ENCODE peak calls at places on chromosome 1, in eight cellular contexts. One of them, this sample, is unnamed.
A peak's percentile ranks its signal among the peaks of the same experiment; 100 is the strongest.

GRCh38 chr1:110502402-110502801 is 16.6 kb downstream of the KCNA10 start:
- DNase-seq in heart left ventricle: no peak
- DNase-seq in stomach: no peak
- DNase-seq in GM12891: no peak
- DNase-seq in IMR-90: no peak
- DNase-seq in sigmoid colon: no peak
- DNase-seq in uterus: no peak
- DNase-seq in transverse colon: no peak
- DNase-seq in this sample: no peak

GRCh38 chr1:79193211-79194079 is 186.9 kb upstream of the ADGRL4 start:
- DNase-seq in heart left ventricle: no peak
- DNase-seq in stomach: no peak
- DNase-seq in GM12891: no peak
- DNase-seq in IMR-90: peak; percentile 74
- DNase-seq in sigmoid colon: no peak
- DNase-seq in uterus: peak; percentile 19
- DNase-seq in transverse colon: no peak
- DNase-seq in this sample: peak; percentile 34

GRCh38 chr1:7334475-7335035 is 436.5 kb upstream of the VAMP3 start:
- DNase-seq in heart left ventricle: no peak
- DNase-seq in stomach: no peak
- DNase-seq in GM12891: no peak
- DNase-seq in IMR-90: peak; percentile 67
- DNase-seq in sigmoid colon: no peak
- DNase-seq in uterus: no peak
- DNase-seq in transverse colon: peak; percentile 62
- DNase-seq in this sample: no peak

GRCh38 chr1:8541961-8542521 is 224.1 kb downstream of the SLC45A1 start:
- DNase-seq in heart left ventricle: no peak
- DNase-seq in stomach: no peak
- DNase-seq in GM12891: no peak
- DNase-seq in IMR-90: peak; percentile 83
- DNase-seq in sigmoid colon: no peak
- DNase-seq in uterus: no peak
- DNase-seq in transverse colon: no peak
- DNase-seq in this sample: no peak

GRCh38 chr1:67880056-67880601 is 46.9 kb upstream of the GNG12 start:
- DNase-seq in heart left ventricle: no peak
- DNase-seq in stomach: no peak
- DNase-seq in GM12891: no peak
- DNase-seq in IMR-90: peak; percentile 79
- DNase-seq in sigmoid colon: no peak
- DNase-seq in uterus: no peak
- DNase-seq in transverse colon: no peak
- DNase-seq in this sample: no peak

GRCh38 chr1:87508247-87508646 is 179.6 kb downstream of the LMO4 start:
- DNase-seq in heart left ventricle: no peak
- DNase-seq in stomach: no peak
- DNase-seq in GM12891: no peak
- DNase-seq in IMR-90: peak; percentile 55
- DNase-seq in sigmoid colon: no peak
- DNase-seq in uterus: no peak
- DNase-seq in transverse colon: no peak
- DNase-seq in this sample: no peak

GRCh38 chr1:150874455-150875196 is 1.8 kb downstream of the ARNT start:
- DNase-seq in heart left ventricle: no peak
- DNase-seq in stomach: no peak
- DNase-seq in GM12891: no peak
- DNase-seq in IMR-90: no peak
- DNase-seq in sigmoid colon: no peak
- DNase-seq in uterus: no peak
- DNase-seq in transverse colon: no peak
- DNase-seq in this sample: no peak

GRCh38 chr1:50155564-50155963 is 46.8 kb downstream of the ELAVL4 start:
- DNase-seq in heart left ventricle: no peak
- DNase-seq in stomach: no peak
- DNase-seq in GM12891: no peak
- DNase-seq in IMR-90: no peak
- DNase-seq in sigmoid colon: no peak
- DNase-seq in uterus: no peak
- DNase-seq in transverse colon: no peak
- DNase-seq in this sample: no peak

GRCh38 chr1:46343351-46343695 is 2.7 kb downstream of the NSUN4 start:
- DNase-seq in heart left ventricle: peak; percentile 23
- DNase-seq in stomach: no peak
- DNase-seq in GM12891: no peak
- DNase-seq in IMR-90: no peak
- DNase-seq in sigmoid colon: peak; percentile 50
- DNase-seq in uterus: no peak
- DNase-seq in transverse colon: no peak
- DNase-seq in this sample: no peak

GRCh38 chr1:46341222-46342083 is 846 bp downstream of the NSUN4 start:
- DNase-seq in heart left ventricle: no peak
- DNase-seq in stomach: no peak
- DNase-seq in GM12891: no peak
- DNase-seq in IMR-90: no peak
- DNase-seq in sigmoid colon: peak; percentile 70
- DNase-seq in uterus: peak; percentile 31
- DNase-seq in transverse colon: no peak
- DNase-seq in this sample: no peak

GRCh38 chr1:46342084-46342656 is 1.6 kb downstream of the NSUN4 start:
- DNase-seq in heart left ventricle: no peak
- DNase-seq in stomach: no peak
- DNase-seq in GM12891: peak; percentile 29
- DNase-seq in IMR-90: peak; percentile 55
- DNase-seq in sigmoid colon: no peak
- DNase-seq in uterus: no peak
- DNase-seq in transverse colon: no peak
- DNase-seq in this sample: no peak

GRCh38 chr1:46342677-46343350 is 2.2 kb downstream of the NSUN4 start:
- DNase-seq in heart left ventricle: no peak
- DNase-seq in stomach: no peak
- DNase-seq in GM12891: no peak
- DNase-seq in IMR-90: no peak
- DNase-seq in sigmoid colon: peak; percentile 59
- DNase-seq in uterus: no peak
- DNase-seq in transverse colon: no peak
- DNase-seq in this sample: no peak

GRCh38 chr1:46340404-46341221 is at the start of gene NSUN4:
- DNase-seq in heart left ventricle: peak; percentile 92
- DNase-seq in stomach: peak; percentile 93
- DNase-seq in GM12891: peak; percentile 60
- DNase-seq in IMR-90: peak; percentile 98
- DNase-seq in sigmoid colon: peak; percentile 98
- DNase-seq in uterus: peak; percentile 92
- DNase-seq in transverse colon: peak; percentile 93
- DNase-seq in this sample: peak; percentile 94
- TF ChIP-seq POLR2A in heart left ventricle: no peak
- TF ChIP-seq POLR2A in stomach: peak; percentile 80
- TF ChIP-seq POLR2A in GM12891: peak; percentile 71
- TF ChIP-seq POLR2A in IMR-90: peak; percentile 91
- TF ChIP-seq POLR2A in sigmoid colon: peak; percentile 69
- TF ChIP-seq POLR2A in uterus: peak; percentile 42
- TF ChIP-seq POLR2A in transverse colon: peak; percentile 83
- TF ChIP-seq POLR2A in this sample: peak; percentile 91

GRCh38 chr1:15255582-15256149 is 8.6 kb downstream of the FHAD1 start:
- DNase-seq in heart left ventricle: no peak
- DNase-seq in stomach: no peak
- DNase-seq in GM12891: no peak
- DNase-seq in IMR-90: no peak
- DNase-seq in sigmoid colon: no peak
- DNase-seq in uterus: no peak
- DNase-seq in transverse colon: no peak
- DNase-seq in this sample: no peak

GRCh38 chr1:15254521-15254920 is 7.5 kb downstream of the FHAD1 start:
- DNase-seq in heart left ventricle: no peak
- DNase-seq in stomach: no peak
- DNase-seq in GM12891: no peak
- DNase-seq in IMR-90: no peak
- DNase-seq in sigmoid colon: no peak
- DNase-seq in uterus: no peak
- DNase-seq in transverse colon: no peak
- DNase-seq in this sample: no peak

GRCh38 chr1:15249032-15249601 is 2.1 kb downstream of the FHAD1 start:
- DNase-seq in heart left ventricle: no peak
- DNase-seq in stomach: no peak
- DNase-seq in GM12891: no peak
- DNase-seq in IMR-90: peak; percentile 4
- DNase-seq in sigmoid colon: no peak
- DNase-seq in uterus: no peak
- DNase-seq in transverse colon: no peak
- DNase-seq in this sample: no peak

GRCh38 chr1:15252547-15252835 is 5.5 kb downstream of the FHAD1 start:
- DNase-seq in heart left ventricle: no peak
- DNase-seq in stomach: no peak
- DNase-seq in GM12891: no peak
- DNase-seq in IMR-90: no peak
- DNase-seq in sigmoid colon: no peak
- DNase-seq in uterus: no peak
- DNase-seq in transverse colon: no peak
- DNase-seq in this sample: no peak

DNA sequence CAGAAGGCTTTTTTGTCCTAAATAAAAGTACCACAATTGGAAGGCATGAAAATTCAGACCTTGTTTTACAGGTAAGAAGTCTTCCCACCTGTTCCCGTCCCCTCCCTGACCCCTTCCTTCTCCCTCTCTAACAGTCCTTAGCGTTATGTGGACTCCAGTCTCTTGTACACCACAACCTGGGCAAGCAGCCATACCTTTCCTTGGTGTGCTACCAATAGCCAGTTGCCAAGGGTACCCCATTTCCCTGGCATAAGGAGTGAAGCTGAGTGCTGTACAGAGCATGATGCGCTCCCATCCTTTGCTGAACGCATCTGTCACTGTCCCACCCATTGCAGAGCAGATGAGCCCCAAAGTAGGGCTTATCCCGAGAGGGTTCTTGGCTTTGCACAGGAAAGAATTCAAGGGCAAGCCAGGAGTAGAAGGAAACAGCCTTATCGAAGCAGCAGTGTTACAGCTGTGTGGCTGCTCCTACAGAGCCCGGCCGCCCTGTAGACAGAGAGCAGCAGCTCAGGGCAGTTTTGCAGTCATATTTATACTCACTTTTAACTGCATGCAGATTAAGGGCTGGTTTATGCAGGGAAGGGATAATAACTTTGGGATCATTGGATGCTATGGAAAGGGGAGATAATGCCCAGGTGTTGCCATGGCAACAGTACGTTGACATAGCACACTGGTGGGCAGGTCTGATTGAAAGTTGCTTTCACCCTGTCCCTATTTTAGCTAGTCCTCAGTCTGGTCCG is 5.0 kb downstream of the FHAD1 start:
- DNase-seq in heart left ventricle: no peak
- DNase-seq in stomach: no peak
- DNase-seq in GM12891: no peak
- DNase-seq in IMR-90: no peak
- DNase-seq in sigmoid colon: no peak
- DNase-seq in uterus: no peak
- DNase-seq in transverse colon: no peak
- DNase-seq in this sample: no peak
- TF ChIP-seq POLR2A in heart left ventricle: no peak
- TF ChIP-seq POLR2A in stomach: no peak
- TF ChIP-seq POLR2A in GM12891: no peak
- TF ChIP-seq POLR2A in IMR-90: no peak
- TF ChIP-seq POLR2A in sigmoid colon: no peak
- TF ChIP-seq POLR2A in uterus: no peak
- TF ChIP-seq POLR2A in transverse colon: no peak
- TF ChIP-seq POLR2A in this sample: no peak

DNA sequence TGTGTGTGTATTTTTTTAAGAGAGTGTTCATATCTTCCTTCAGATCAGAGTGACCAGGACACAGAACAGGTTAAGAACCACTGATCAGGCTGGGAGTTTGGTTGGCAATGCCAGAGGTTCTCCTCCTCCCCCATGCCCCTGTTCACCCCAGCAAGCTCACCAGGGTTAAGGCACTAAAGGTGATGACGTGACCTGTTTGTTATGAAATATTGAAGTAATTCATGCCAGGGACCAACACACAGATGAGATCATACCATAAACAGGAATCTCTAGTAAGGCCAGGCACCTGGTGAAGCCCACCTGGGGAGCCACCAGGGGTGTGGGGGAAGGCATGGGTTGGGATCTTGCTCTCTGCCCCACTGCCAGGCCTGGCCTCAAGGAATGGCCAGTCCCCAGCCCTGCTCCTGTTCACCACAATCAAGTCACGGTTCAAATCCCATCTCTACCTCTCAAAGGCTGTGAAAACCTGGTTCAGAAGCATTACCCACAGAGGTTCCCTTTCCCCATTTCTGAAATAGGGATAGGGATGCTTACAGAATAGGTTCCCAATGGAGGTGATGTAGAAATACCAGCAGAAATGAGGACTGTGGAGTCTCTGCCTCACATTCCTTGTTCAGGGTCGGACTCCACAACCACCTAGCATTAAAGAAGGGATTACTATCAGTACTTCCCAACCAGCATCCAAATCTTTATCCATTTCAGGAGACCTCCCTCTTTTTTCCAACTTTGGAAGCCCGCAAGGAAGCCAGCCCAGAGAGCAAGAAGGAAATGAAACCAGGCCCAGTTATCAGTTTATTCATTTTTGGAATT is 2.4 kb downstream of the ID3 start:
- DNase-seq in heart left ventricle: no peak
- DNase-seq in stomach: no peak
- DNase-seq in GM12891: no peak
- DNase-seq in IMR-90: peak; percentile 86
- DNase-seq in sigmoid colon: no peak
- DNase-seq in uterus: no peak
- DNase-seq in transverse colon: peak; percentile 64
- DNase-seq in this sample: peak; percentile 44
- TF ChIP-seq POLR2A in heart left ventricle: no peak
- TF ChIP-seq POLR2A in stomach: no peak
- TF ChIP-seq POLR2A in GM12891: no peak
- TF ChIP-seq POLR2A in IMR-90: peak; percentile 95
- TF ChIP-seq POLR2A in sigmoid colon: no peak
- TF ChIP-seq POLR2A in uterus: no peak
- TF ChIP-seq POLR2A in transverse colon: peak; percentile 72
- TF ChIP-seq POLR2A in this sample: peak; percentile 80

GRCh38 chr1:6260961-6261614 is at the start of gene GPR153:
- DNase-seq in heart left ventricle: peak; percentile 71
- DNase-seq in stomach: peak; percentile 27
- DNase-seq in GM12891: peak; percentile 88
- DNase-seq in IMR-90: no peak
- DNase-seq in sigmoid colon: peak; percentile 79
- DNase-seq in uterus: no peak
- DNase-seq in transverse colon: peak; percentile 48
- DNase-seq in this sample: no peak

GRCh38 chr1:6258675-6259074 is 2.2 kb downstream of the GPR153 start:
- DNase-seq in heart left ventricle: no peak
- DNase-seq in stomach: no peak
- DNase-seq in GM12891: no peak
- DNase-seq in IMR-90: no peak
- DNase-seq in sigmoid colon: no peak
- DNase-seq in uterus: no peak
- DNase-seq in transverse colon: peak; percentile 56
- DNase-seq in this sample: no peak

GRCh38 chr1:6261615-6261995 is 707 bp upstream of the GPR153 start:
- DNase-seq in heart left ventricle: no peak
- DNase-seq in stomach: no peak
- DNase-seq in GM12891: no peak
- DNase-seq in IMR-90: no peak
- DNase-seq in sigmoid colon: no peak
- DNase-seq in uterus: no peak
- DNase-seq in transverse colon: no peak
- DNase-seq in this sample: no peak

GRCh38 chr1:6260433-6260934 is 414 bp downstream of the GPR153 start:
- DNase-seq in heart left ventricle: peak; percentile 48
- DNase-seq in stomach: no peak
- DNase-seq in GM12891: no peak
- DNase-seq in IMR-90: no peak
- DNase-seq in sigmoid colon: peak; percentile 77
- DNase-seq in uterus: no peak
- DNase-seq in transverse colon: no peak
- DNase-seq in this sample: no peak

GRCh38 chr1:6259491-6260362 is 1.2 kb downstream of the GPR153 start:
- DNase-seq in heart left ventricle: peak; percentile 83
- DNase-seq in stomach: peak; percentile 75
- DNase-seq in GM12891: peak; percentile 88
- DNase-seq in IMR-90: peak; percentile 72
- DNase-seq in sigmoid colon: peak; percentile 95
- DNase-seq in uterus: peak; percentile 85
- DNase-seq in transverse colon: peak; percentile 86
- DNase-seq in this sample: peak; percentile 37
- TF ChIP-seq POLR2A in heart left ventricle: no peak
- TF ChIP-seq POLR2A in stomach: no peak
- TF ChIP-seq POLR2A in GM12891: no peak
- TF ChIP-seq POLR2A in IMR-90: no peak
- TF ChIP-seq POLR2A in sigmoid colon: no peak
- TF ChIP-seq POLR2A in uterus: no peak
- TF ChIP-seq POLR2A in transverse colon: peak; percentile 19
- TF ChIP-seq POLR2A in this sample: no peak